ENCODE peak calls at places on chromosomes 3 and 15, in four cellular contexts. T is psoas muscle, L is brain microvascular endothelial cell, Z is neural crest cell. C is an unnamed sample.

GRCh38 chr15:57596301-57596855 is 4.7 kb downstream of the MYZAP start:
- DNase-seq in T (no peak), L (no peak), Z (no peak), C (no peak)

GRCh38 chr3:10437272-10437994 is 68.0 kb downstream of the ATP2B2 start:
- DNase-seq in T (no peak), L (peak; percentile 78), Z (no peak), C (no peak)

GRCh38 chr15:65375871-65376552 is 1.8 kb downstream of the IGDCC3 start:
- DNase-seq in T (no peak), L (no peak), Z (no peak), C (no peak)

GRCh38 chr3:73727854-73728253 is 103.1 kb upstream of the PDZRN3 start:
- DNase-seq in T (no peak), L (no peak), Z (no peak), C (no peak)

GRCh38 chr3:45406812-45407211 is 18.4 kb downstream of the LARS2 start:
- DNase-seq in T (no peak), L (no peak), Z (no peak), C (no peak)

GRCh38 chr15:78033864-78034263 is 43.6 kb downstream of the TBC1D2B start:
- DNase-seq in T (no peak), L (no peak), Z (no peak), C (no peak)

GRCh38 chr3:14148041-14148985 is 23.5 kb downstream of the TMEM43 start:
- DNase-seq in T (no peak), L (no peak), Z (no peak), C (no peak)

GRCh38 chr3:98110191-98110908 is 20.2 kb upstream of the OR5H1 start:
- DNase-seq in T (no peak), L (no peak), Z (no peak), C (no peak)

GRCh38 chr3:104291878-104292277 is 1074.8 kb upstream of the ALCAM start:
- DNase-seq in T (no peak), L (peak; percentile 12), Z (no peak), C (no peak)

GRCh38 chr3:58175429-58176184 is 35.2 kb downstream of the DNASE1L3 start:
- DNase-seq in T (no peak), L (no peak), Z (no peak), C (no peak)

GRCh38 chr15:71332605-71333004 is 217.3 kb downstream of the THSD4 start:
- DNase-seq in T (no peak), L (no peak), Z (no peak), C (no peak)

GRCh38 chr3:73319179-73319769 is 257.8 kb downstream of the EBLN2 start:
- DNase-seq in T (no peak), L (no peak), Z (no peak), C (no peak)

GRCh38 chr3:165725296-165725695 is 111.9 kb downstream of the BCHE start:
- DNase-seq in T (no peak), L (no peak), Z (no peak), C (no peak)

GRCh38 chr3:160112996-160113395 is 112.2 kb upstream of the C3orf80 start:
- DNase-seq in T (no peak), L (no peak), Z (no peak), C (no peak)

GRCh38 chr3:161350916-161351315 is 20.4 kb downstream of the SPTSSB start:
- DNase-seq in T (no peak), L (no peak), Z (no peak), C (no peak)

GRCh38 chr3:159102001-159102400 is 300.1 kb downstream of the MFSD1 start:
- DNase-seq in T (no peak), L (no peak), Z (no peak), C (no peak)

GRCh38 chr3:45464336-45464809 is 76.0 kb downstream of the LARS2 start:
- DNase-seq in T (no peak), L (no peak), Z (peak; percentile 19), C (no peak)

GRCh38 chr3:81922404-81922803 is 161.0 kb upstream of the GBE1 start:
- DNase-seq in T (no peak), L (no peak), Z (no peak), C (no peak)

GRCh38 chr3:39550343-39550742 is 82.9 kb downstream of the MOBP start:
- DNase-seq in T (no peak), L (no peak), Z (no peak), C (no peak)

GRCh38 chr3:127097009-127097350 is 96.0 kb upstream of the PRR23E start:
- DNase-seq in T (no peak), L (no peak), Z (no peak), C (no peak)

GRCh38 chr15:95629503-95630168 is 700.9 kb upstream of the NR2F2 start:
- DNase-seq in T (no peak), L (no peak), Z (no peak), C (no peak)

GRCh38 chr3:78832785-78833204 is 935.0 kb downstream of the ROBO1 start:
- DNase-seq in T (no peak), L (no peak), Z (no peak), C (no peak)

GRCh38 chr3:16249336-16249735 is 15.4 kb downstream of the DPH3 start:
- DNase-seq in T (no peak), L (peak; percentile 36), Z (peak; percentile 29), C (no peak)

GRCh38 chr3:8702560-8702959 is 31.0 kb upstream of the CAV3 start:
- DNase-seq in T (no peak), L (no peak), Z (no peak), C (no peak)
- TF ChIP-seq CTCF in T (no peak), L (peak; percentile 58), Z (peak; percentile 55), C (no peak)

GRCh38 chr3:123276346-123276745 is 74.6 kb downstream of the SEC22A start:
- DNase-seq in T (no peak), L (no peak), Z (no peak), C (no peak)
- TF ChIP-seq CTCF in T (no peak), L (no peak), Z (no peak), C (no peak)

DNA sequence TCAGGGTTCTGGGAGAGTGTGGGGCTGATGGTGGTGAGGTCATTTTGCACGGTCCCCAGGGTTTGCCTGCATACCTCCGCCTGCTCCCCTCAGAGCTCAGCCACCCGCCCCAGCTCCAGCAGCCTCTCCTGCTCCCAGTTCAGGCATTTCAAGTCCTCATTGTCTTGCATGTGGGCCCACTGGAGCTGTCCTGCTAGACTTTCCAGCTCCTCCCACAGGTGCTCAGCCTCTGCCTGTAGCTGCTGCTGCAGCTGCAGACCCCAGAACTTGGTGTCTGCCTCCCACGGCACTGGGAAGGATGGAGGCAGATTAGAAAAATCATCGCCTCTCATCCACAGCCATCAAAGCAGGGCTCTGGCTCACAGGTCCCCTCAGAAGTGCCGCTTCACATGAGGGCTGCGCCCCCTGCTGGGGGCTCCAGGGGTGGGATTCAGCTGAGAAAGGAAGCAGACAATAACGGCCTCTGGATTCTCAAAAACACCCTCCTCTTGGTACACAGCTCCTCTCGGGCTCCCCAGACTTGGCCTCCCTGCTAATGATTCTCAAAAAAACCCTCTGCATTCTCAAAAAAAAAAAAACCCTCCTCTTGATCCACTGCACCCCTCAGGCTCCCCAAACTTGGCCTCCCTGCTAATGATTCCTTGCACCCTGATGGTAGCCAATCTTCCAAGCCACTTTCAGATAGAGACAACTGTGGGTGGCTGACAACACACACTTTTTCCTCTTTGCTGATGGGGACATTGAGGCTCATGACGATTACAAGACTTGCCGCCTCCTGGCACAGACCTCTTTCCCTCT is 89.3 kb upstream of the C2CD4B start:
- DNase-seq in T (peak; percentile 77), L (peak; percentile 56), Z (peak; percentile 76), C (no peak)
- TF ChIP-seq CTCF in T (peak; percentile 65), L (peak; percentile 93), Z (peak; percentile 84), C (no peak)

DNA sequence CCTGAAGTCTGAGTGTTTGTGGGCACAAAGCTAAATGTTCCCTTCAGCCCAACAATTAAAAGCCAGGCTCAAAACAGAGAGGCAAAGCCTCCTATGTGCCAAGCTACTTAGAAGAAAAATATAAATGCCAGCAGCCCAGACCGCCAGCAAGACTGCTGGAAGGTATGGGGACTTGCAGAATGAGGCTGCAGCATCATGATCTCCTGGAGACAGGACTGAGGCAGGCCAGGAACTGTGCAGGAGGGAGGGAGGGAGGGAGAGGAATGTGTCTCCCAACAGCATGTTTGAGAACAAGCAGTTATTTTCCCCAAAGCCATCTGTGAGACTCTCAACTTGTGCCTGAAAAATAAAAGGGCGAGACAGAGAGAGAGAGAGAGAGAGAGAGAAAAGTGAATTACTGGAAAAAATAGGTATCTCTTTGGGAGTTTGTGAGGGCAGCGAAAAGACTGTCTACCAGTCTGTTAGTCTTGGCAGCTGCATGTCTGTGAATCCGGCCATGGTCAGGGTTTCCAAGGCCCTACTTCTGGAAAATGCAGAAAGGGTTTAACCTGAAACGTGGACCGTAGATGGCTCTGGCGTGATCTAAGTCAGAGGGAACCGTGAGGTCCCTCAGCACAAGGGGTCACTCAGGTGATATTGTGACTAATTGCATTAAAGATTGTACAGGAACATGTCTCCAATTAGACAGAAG is 139.7 kb upstream of the COL8A1 start:
- DNase-seq in T (no peak), L (peak; percentile 40), Z (no peak), C (no peak)
- TF ChIP-seq CTCF in T (no peak), L (peak; percentile 22), Z (no peak), C (no peak)

DNA sequence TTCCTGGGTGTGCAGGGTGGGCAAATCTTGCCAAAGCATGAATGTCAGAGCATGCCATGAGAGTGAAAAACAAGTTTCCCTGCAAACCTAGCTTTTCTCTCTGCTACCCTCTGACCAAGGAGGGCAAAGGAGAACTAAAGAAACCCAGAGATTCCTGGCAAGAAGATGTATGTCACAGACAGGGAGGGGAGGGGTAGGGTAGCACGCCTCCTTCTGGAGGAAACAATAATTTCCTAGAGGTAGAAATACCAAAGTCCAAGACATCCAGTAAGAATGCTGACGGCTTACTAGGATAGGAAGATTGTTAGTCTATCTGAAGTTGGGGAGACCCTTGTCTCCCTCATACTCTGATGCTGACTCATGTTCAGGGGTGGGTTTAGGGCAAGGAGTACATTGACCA is 203.9 kb downstream of the NR1D2 start:
- DNase-seq in T (no peak), L (no peak), Z (no peak), C (no peak)
- TF ChIP-seq CTCF in T (no peak), L (peak; percentile 46), Z (no peak), C (no peak)

GRCh38 chr15:38454687-38455071 is 752 bp downstream of the FAM98B start:
- DNase-seq in T (no peak), L (no peak), Z (no peak), C (no peak)

GRCh38 chr15:38455096-38455495 is 1.2 kb downstream of the FAM98B start:
- DNase-seq in T (no peak), L (no peak), Z (no peak), C (no peak)

GRCh38 chr15:38458646-38459045 is 4.7 kb downstream of the FAM98B start:
- DNase-seq in T (no peak), L (no peak), Z (no peak), C (no peak)

GRCh38 chr15:38459480-38459879 is 5.6 kb downstream of the FAM98B start:
- DNase-seq in T (no peak), L (no peak), Z (no peak), C (no peak)

DNA sequence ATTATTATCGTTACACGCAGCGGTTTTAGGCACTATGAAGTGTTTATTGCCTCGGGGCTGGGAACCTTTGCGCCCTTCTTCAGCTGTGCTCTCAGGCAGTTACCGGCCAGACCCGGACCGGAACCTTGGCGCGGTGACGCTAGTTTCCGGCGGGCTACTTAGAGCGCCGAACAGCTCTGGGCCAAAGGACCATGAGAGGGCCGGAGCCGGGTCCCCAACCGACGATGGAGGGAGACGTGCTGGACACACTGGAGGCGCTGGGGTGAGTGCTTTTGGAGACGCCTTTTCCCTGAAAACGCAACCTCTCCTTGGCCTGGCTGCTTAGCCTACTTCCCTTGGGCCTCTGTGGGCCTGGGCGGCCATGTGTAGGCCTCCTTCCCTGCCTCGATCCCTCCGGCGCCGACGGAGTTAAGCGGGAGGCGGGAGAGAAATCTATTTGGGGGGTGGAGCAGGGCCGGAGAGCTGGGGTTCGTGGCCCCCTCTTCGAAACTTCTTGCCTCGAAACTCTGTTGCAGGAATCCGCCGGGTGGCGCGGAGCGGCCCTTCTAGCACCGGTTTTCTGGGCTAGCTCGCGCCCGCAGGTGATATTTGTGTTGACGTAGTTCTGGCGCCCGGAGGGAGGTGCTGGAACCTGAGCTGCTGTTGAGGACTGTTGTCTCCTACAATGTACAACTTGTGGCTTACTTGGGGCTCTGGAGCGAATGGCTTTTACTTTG is at the start of gene FAM98B:
- DNase-seq in T (peak; percentile 93), L (peak; percentile 88), Z (peak; percentile 95), C (peak; percentile 92)
- TF ChIP-seq CTCF in T (no peak), L (peak; percentile 3), Z (peak; percentile 24), C (no peak)